ENCODE peak calls at places on chromosomes 1 and 21, in ten cellular contexts. U is GM19239, N is cerebellar cortex, I is HFFc6, W is heart left ventricle, A is NCI-H2107, S is Caki2, T is RPMI8226, G is tibial nerve, H is HuH-7.5. F is an unnamed sample.

GRCh38 chr1:61313906-61314422 is 231.6 kb downstream of the NFIA start:
- DNase-seq in U (no peak), T (no peak), A (no peak), N (no peak), W (no peak), H (no peak), S (no peak), G (no peak), I (no peak), F (no peak)

GRCh38 chr1:174134000-174134659 is 25.2 kb upstream of the RABGAP1L start:
- DNase-seq in N (no peak), A (no peak), H (no peak), G (no peak), W (no peak), S (no peak), T (no peak), I (no peak), U (peak), F (no peak)

GRCh38 chr1:97071163-97071562 is 349.6 kb downstream of the PTBP2 start:
- DNase-seq in W (no peak), S (no peak), N (no peak), H (no peak), U (no peak), G (no peak), I (peak), A (no peak), T (no peak), F (no peak)

GRCh38 chr1:92277105-92277504 is 21.7 kb downstream of the GLMN start:
- DNase-seq in I (peak), T (no peak), H (no peak), A (no peak), N (no peak), S (no peak), G (no peak), U (no peak), W (no peak), F (no peak)

GRCh38 chr1:240464099-240464498 is 147.9 kb downstream of the GREM2 start:
- DNase-seq in T (no peak), S (no peak), I (peak), A (no peak), H (no peak), W (no peak), N (no peak), U (no peak), G (no peak), F (no peak)

GRCh38 chr1:71944006-71944405 is 338.3 kb downstream of the NEGR1 start:
- DNase-seq in N (no peak), G (no peak), T (no peak), I (no peak), U (no peak), S (no peak), A (no peak), H (peak), W (no peak), F (no peak)

GRCh38 chr1:92571578-92571977 is 84.9 kb upstream of the GFI1 start:
- DNase-seq in A (no peak), U (no peak), T (no peak), S (no peak), W (no peak), N (no peak), H (no peak), I (no peak), G (no peak), F (no peak)

GRCh38 chr1:205598841-205599666 is 32.8 kb downstream of the ELK4 start:
- DNase-seq in G (no peak), W (peak), T (no peak), S (peak), U (no peak), N (peak), A (no peak), H (no peak), I (peak), F (no peak)

GRCh38 chr21:39809936-39810335 is 57.3 kb upstream of the PCP4 start:
- DNase-seq in A (no peak), H (no peak), N (no peak), I (no peak), U (no peak), W (no peak), G (no peak), S (no peak), T (no peak), F (no peak)